ENCODE peak calls at places on chromosomes 3 and 15, in nine cellular contexts. C is K562, H is sigmoid colon, P is spleen, Q is suprapubic skin, W is HCT116, Y is endothelial cell of umbilical vein, B is H1, O is prostate gland. R is an unnamed sample.

GRCh38 chr15:88756926-88757325 is 46.3 kb upstream of the ACAN start:
- DNase-seq in C (no peak), H (no peak), P (no peak), Q (no peak), W (no peak), Y (no peak), B (no peak), O (no peak), R (no peak)

GRCh38 chr3:71226565-71227281 is 356.8 kb downstream of the FOXP1 start:
- DNase-seq in C (peak; percentile 49), H (no peak), P (peak; percentile 85), Q (no peak), W (no peak), Y (no peak), B (no peak), O (no peak), R (peak; percentile 15)

GRCh38 chr15:92807971-92808571 is 92.1 kb upstream of the CHD2 start:
- DNase-seq in C (peak; percentile 50), H (no peak), P (peak; percentile 80), Q (peak; percentile 69), W (no peak), Y (peak; percentile 24), B (no peak), O (no peak), R (no peak)

GRCh38 chr3:189109145-189109544 is 62.6 kb upstream of the TPRG1 start:
- DNase-seq in C (no peak), H (no peak), P (no peak), Q (no peak), W (no peak), Y (no peak), B (no peak), O (no peak), R (no peak)

GRCh38 chr15:32864051-32864450 is 146.2 kb downstream of the GREM1 start:
- DNase-seq in C (no peak), H (no peak), P (no peak), Q (no peak), W (no peak), Y (no peak), B (no peak), O (no peak), R (no peak)

GRCh38 chr3:69051796-69052566 is at the start of gene TMF1:
- DNase-seq in C (peak; percentile 96), H (peak; percentile 99), P (peak; percentile 99), Q (peak; percentile 99), W (peak; percentile 98), Y (peak; percentile 99), B (peak; percentile 97), O (peak; percentile 99), R (peak; percentile 61)

GRCh38 chr3:17973559-17973906 is 231.1 kb upstream of the TBC1D5 start:
- DNase-seq in C (no peak), H (no peak), P (no peak), Q (no peak), W (no peak), Y (no peak), B (no peak), O (no peak), R (no peak)

GRCh38 chr3:101954361-101954760 is 105.0 kb downstream of the NFKBIZ start:
- DNase-seq in C (no peak), H (no peak), P (no peak), Q (no peak), W (no peak), Y (peak; percentile 47), B (no peak), O (no peak), R (no peak)

GRCh38 chr3:88219138-88219792 is 69.5 kb downstream of the C3orf38 start:
- DNase-seq in C (peak; percentile 45), H (no peak), P (no peak), Q (no peak), W (no peak), Y (peak; percentile 3), B (no peak), O (no peak), R (peak; percentile 25)

GRCh38 chr3:195048059-195048905 is 222.7 kb downstream of the XXYLT1 start:
- DNase-seq in C (no peak), H (peak; percentile 29), P (no peak), Q (peak; percentile 56), W (no peak), Y (no peak), B (no peak), O (no peak), R (no peak)

GRCh38 chr3:57228734-57229505 is 1.4 kb downstream of the APPL1 start:
- DNase-seq in C (peak; percentile 53), H (no peak), P (no peak), Q (no peak), W (no peak), Y (peak; percentile 41), B (no peak), O (no peak), R (no peak)

GRCh38 chr3:123353852-123354238 is 95.0 kb downstream of the ADCY5 start:
- DNase-seq in C (no peak), H (no peak), P (no peak), Q (no peak), W (no peak), Y (no peak), B (no peak), O (no peak), R (no peak)

GRCh38 chr3:143627336-143627735 is 220.9 kb downstream of the SLC9A9 start:
- DNase-seq in C (no peak), H (no peak), P (no peak), Q (no peak), W (no peak), Y (no peak), B (no peak), O (no peak), R (no peak)

GRCh38 chr3:193563429-193563828 is 8.7 kb upstream of the ATP13A4 start:
- DNase-seq in C (no peak), H (no peak), P (no peak), Q (no peak), W (no peak), Y (no peak), B (no peak), O (no peak), R (no peak)

GRCh38 chr15:100597862-100598261 is 4.1 kb downstream of the LINS1 start:
- DNase-seq in C (no peak), H (no peak), P (no peak), Q (no peak), W (no peak), Y (no peak), B (no peak), O (no peak), R (no peak)

GRCh38 chr15:33757505-33758211 is 210.6 kb upstream of the CHRM5 start:
- DNase-seq in C (no peak), H (no peak), P (no peak), Q (no peak), W (no peak), Y (no peak), B (no peak), O (no peak), R (no peak)

GRCh38 chr3:169453256-169454059 is 210.1 kb downstream of the MECOM start:
- DNase-seq in C (peak; percentile 44), H (no peak), P (no peak), Q (no peak), W (no peak), Y (no peak), B (no peak), O (no peak), R (no peak)

GRCh38 chr3:71713041-71713440 is 12.2 kb downstream of the EIF4E3 start:
- DNase-seq in C (no peak), H (no peak), P (no peak), Q (no peak), W (no peak), Y (no peak), B (no peak), O (peak; percentile 20), R (no peak)

GRCh38 chr15:92614791-92615785 is 40.5 kb downstream of the FAM174B start:
- DNase-seq in C (no peak), H (peak; percentile 58), P (no peak), Q (peak; percentile 65), W (no peak), Y (no peak), B (no peak), O (no peak), R (no peak)

GRCh38 chr3:184156522-184156955 is 1.4 kb downstream of the DVL3 start:
- DNase-seq in C (peak; percentile 30), H (peak; percentile 88), P (peak; percentile 77), Q (no peak), W (no peak), Y (peak; percentile 46), B (no peak), O (peak; percentile 23), R (no peak)
- TF ChIP-seq POLR2AphosphoS5 in C (no peak), H (peak; percentile 7), P (no peak), Q (no peak), W (no peak), Y (no peak), B (no peak), O (peak; percentile 51), R (no peak)

GRCh38 chr3:15796771-15797599 is 794 bp downstream of the ANKRD28 start:
- DNase-seq in C (peak; percentile 42), H (no peak), P (no peak), Q (no peak), W (peak; percentile 56), Y (peak; percentile 82), B (no peak), O (no peak), R (no peak)
- TF ChIP-seq POLR2A in C (no peak), H (no peak), P (no peak), Q (no peak), W (no peak), Y (peak; percentile 5), B (no peak), O (no peak), R (no peak)

DNA sequence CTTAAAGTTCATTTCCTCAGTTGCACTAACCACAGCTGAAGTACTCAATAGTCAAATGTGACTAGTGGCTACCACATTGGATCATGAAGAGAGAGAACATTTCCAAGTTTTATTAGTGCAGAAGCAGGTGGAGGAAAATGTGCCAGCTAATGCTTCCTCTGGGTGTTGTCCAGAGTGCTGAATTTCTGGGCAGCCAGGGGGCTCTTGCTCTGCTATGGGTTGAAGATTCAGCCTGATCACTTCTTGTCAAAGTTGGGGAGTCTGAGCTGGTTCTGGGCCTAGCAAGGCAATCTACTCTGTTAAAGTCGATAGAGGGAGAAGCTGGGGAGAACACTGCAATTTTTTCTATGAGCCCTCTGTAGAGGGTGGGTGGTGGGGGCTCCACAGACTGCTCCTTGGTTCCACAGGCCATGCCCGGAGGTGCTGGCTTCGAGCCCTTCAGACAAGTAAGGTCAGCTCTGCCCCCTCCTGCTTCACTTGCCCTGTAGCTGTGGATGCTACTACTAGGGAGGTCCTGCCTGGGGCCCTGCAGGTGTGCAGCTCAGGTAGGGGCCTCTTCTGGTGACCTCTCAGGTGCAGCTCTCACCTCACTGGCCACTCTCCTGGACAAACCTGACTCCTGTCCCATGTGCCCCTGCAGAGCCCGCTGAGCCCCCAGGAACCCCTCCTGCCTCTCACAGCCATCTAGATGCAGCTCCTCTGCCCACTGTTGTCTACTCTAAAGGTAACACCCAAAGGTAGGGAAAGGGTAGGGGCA is 8.2 kb downstream of the ALG3 start:
- DNase-seq in C (peak; percentile 41), H (no peak), P (peak; percentile 54), Q (no peak), W (no peak), Y (peak; percentile 34), B (no peak), O (no peak), R (no peak)
- TF ChIP-seq POLR2AphosphoS5 in C (no peak), H (no peak), P (no peak), Q (no peak), W (peak; percentile 29), Y (peak; percentile 8), B (no peak), O (no peak), R (no peak)

GRCh38 chr3:186909078-186909853 is 21.1 kb upstream of the ST6GAL1 start:
- DNase-seq in C (peak; percentile 90), H (no peak), P (peak; percentile 93), Q (no peak), W (no peak), Y (no peak), B (no peak), O (no peak), R (no peak)
- TF ChIP-seq POLR2A in C (peak; percentile 75), H (no peak), P (no peak), Q (no peak), W (no peak), Y (no peak), B (no peak), O (no peak), R (no peak)

R was measured in GM12891.